ENCODE peak calls at places on chromosome 18, in four cellular contexts. H is lower leg skin, K is body of pancreas, D is IMR-90. J is an unnamed sample.

GRCh38 chr18:9366126-9366714 is 31.6 kb downstream of the TWSG1 start:
- DNase-seq in D (peak; percentile 40), K (peak; percentile 43), H (peak; percentile 86), J (peak; percentile 23)

GRCh38 chr18:23995180-23995579 is 19.4 kb upstream of the TTC39C start:
- DNase-seq in D (no peak), K (no peak), H (no peak), J (no peak)

GRCh38 chr18:57437782-57438668 is 2.9 kb downstream of the ONECUT2 start:
- DNase-seq in K (peak; percentile 64), D (peak; percentile 26), H (no peak), J (peak; percentile 84)

GRCh38 chr18:49006641-49007136 is 55.9 kb upstream of the SMAD7 start:
- DNase-seq in K (no peak), H (no peak), D (no peak), J (no peak)

GRCh38 chr18:21672868-21673267 is 31.7 kb downstream of the ABHD3 start:
- DNase-seq in D (peak; percentile 76), K (peak; percentile 64), H (no peak), J (no peak)

GRCh38 chr18:26565514-26565913 is 17.2 kb upstream of the KCTD1 start:
- DNase-seq in K (no peak), D (no peak), H (no peak), J (no peak)

GRCh38 chr18:63319383-63320040 is at the start of gene BCL2:
- DNase-seq in H (peak; percentile 89), D (peak; percentile 24), K (no peak), J (peak; percentile 57)

GRCh38 chr18:73043231-73044000 is 175.6 kb upstream of the NETO1 start:
- DNase-seq in D (no peak), H (no peak), K (no peak), J (no peak)

GRCh38 chr18:48065601-48065995 is 135.1 kb upstream of the SMAD2 start:
- DNase-seq in D (no peak), K (no peak), H (no peak), J (no peak)

GRCh38 chr18:22830511-22830910 is 102.6 kb upstream of the RBBP8 start:
- DNase-seq in D (no peak), K (no peak), H (no peak), J (no peak)

GRCh38 chr18:27838230-27838629 is 338.7 kb downstream of the CDH2 start:
- DNase-seq in H (no peak), K (no peak), D (no peak), J (no peak)

GRCh38 chr18:80185545-80185944 is 61.8 kb downstream of the PARD6G start:
- DNase-seq in H (no peak), K (no peak), D (no peak), J (no peak)

GRCh38 chr18:49531678-49532153 is 30.1 kb upstream of the LIPG start:
- DNase-seq in D (no peak), H (peak; percentile 66), K (no peak), J (no peak)

GRCh38 chr18:60232541-60232940 is 140.0 kb downstream of the MC4R start:
- DNase-seq in H (no peak), K (no peak), D (peak; percentile 73), J (no peak)

GRCh38 chr18:63342206-63342605 is 22.6 kb upstream of the BCL2 start:
- DNase-seq in K (no peak), H (no peak), D (peak; percentile 28), J (no peak)

GRCh38 chr18:56298935-56299334 is 339.5 kb downstream of the TXNL1 start:
- DNase-seq in D (peak; percentile 62), H (no peak), K (peak; percentile 46), J (no peak)

GRCh38 chr18:54209471-54210180 is 14.8 kb downstream of the MBD2 start:
- DNase-seq in H (no peak), D (peak; percentile 15), K (no peak), J (no peak)

GRCh38 chr18:28974504-28974903 is 797.6 kb upstream of the CDH2 start:
- DNase-seq in D (peak; percentile 38), K (no peak), H (no peak), J (no peak)

GRCh38 chr18:24227976-24228660 is 89.3 kb downstream of the CABYR start:
- DNase-seq in K (no peak), D (peak; percentile 83), H (no peak), J (no peak)

GRCh38 chr18:34352385-34353163 is 127.9 kb upstream of the NOL4 start:
- DNase-seq in D (no peak), H (no peak), K (peak; percentile 16), J (no peak)

GRCh38 chr18:21439453-21439852 is 161.1 kb downstream of the ESCO1 start:
- DNase-seq in K (no peak), H (no peak), D (peak; percentile 59), J (no peak)

GRCh38 chr18:38790303-38790702 is 1224.7 kb upstream of the CELF4 start:
- DNase-seq in D (no peak), H (no peak), K (no peak), J (no peak)

GRCh38 chr18:10898417-10898974 is 250.9 kb downstream of the PIEZO2 start:
- DNase-seq in K (no peak), D (no peak), H (no peak), J (no peak)

GRCh38 chr18:74836296-74837139 is 238.8 kb downstream of the ZNF407 start:
- DNase-seq in K (peak; percentile 21), H (no peak), D (peak; percentile 72), J (no peak)

GRCh38 chr18:50651334-50651733 is 91.4 kb downstream of the MAPK4 start:
- DNase-seq in K (no peak), D (no peak), H (no peak), J (no peak)

GRCh38 chr18:49161627-49162026 is 210.9 kb upstream of the SMAD7 start:
- DNase-seq in H (no peak), D (peak; percentile 90), K (no peak), J (no peak)

GRCh38 chr18:47772374-47773248 is 157.8 kb downstream of the SMAD2 start:
- DNase-seq in K (peak; percentile 63), D (peak; percentile 42), H (no peak), J (peak; percentile 60)

GRCh38 chr18:58525517-58525916 is 103.4 kb downstream of the ALPK2 start:
- DNase-seq in K (no peak), H (peak; percentile 74), D (peak; percentile 84), J (no peak)

GRCh38 chr18:27608742-27609141 is 423.6 kb upstream of the CHST9 start:
- DNase-seq in K (no peak), D (no peak), H (no peak), J (no peak)

GRCh38 chr18:46069524-46069923 is 2.5 kb downstream of the PSTPIP2 start:
- DNase-seq in K (no peak), D (peak; percentile 33), H (no peak), J (no peak)

GRCh38 chr18:23784811-23785245 is 95.6 kb downstream of the LAMA3 start:
- DNase-seq in H (no peak), D (peak; percentile 93), K (no peak), J (no peak)

GRCh38 chr18:49018961-49019445 is 68.2 kb upstream of the SMAD7 start:
- DNase-seq in K (no peak), H (peak; percentile 82), D (no peak), J (no peak)

GRCh38 chr18:50977037-50977760 is 9.4 kb downstream of the ELAC1 start:
- DNase-seq in H (no peak), D (no peak), K (no peak), J (no peak)

GRCh38 chr18:39424261-39424660 is 1858.7 kb upstream of the CELF4 start:
- DNase-seq in D (no peak), H (no peak), K (no peak), J (no peak)

GRCh38 chr18:37965572-37965970 is 400.0 kb upstream of the CELF4 start:
- DNase-seq in D (no peak), H (no peak), K (no peak), J (no peak)

DNA sequence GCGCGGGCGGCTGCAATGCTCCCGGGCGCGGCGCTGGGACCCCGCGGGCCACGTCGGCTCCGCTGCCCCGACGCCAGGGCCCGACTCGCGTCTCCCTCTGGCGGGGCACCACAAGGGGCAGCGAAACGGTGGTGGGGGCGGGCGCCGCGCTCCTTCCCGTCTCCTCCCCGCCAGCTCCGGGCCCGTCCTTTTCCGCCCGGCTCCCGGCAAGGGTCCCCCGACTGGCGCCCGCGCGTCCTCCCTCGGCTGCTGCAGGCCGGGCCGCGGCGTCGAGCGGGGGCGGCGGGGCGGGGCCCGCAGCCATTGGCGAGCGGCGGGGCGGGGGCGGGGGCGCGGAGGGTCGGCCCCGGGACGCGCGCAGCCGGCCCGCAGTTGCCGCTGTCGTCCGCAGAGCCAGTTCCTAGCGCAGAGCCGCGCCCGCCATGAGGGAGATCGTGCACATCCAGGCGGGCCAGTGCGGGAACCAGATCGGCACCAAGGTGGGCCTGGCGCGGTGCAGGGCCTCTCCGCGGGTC is at the start of gene TUBB6:
- DNase-seq in K (peak; percentile 53), H (peak; percentile 93), D (peak; percentile 81), J (peak; percentile 77)
- TF ChIP-seq POLR2A in K (peak; percentile 68), H (no peak), D (peak; percentile 97), J (peak; percentile 63)

GRCh38 chr18:55283309-55283708 is 304.7 kb downstream of the TCF4 start:
- DNase-seq in D (no peak), K (no peak), H (no peak), J (no peak)
- TF ChIP-seq POLR2A in D (no peak), K (no peak), H (no peak), J (no peak)

GRCh38 chr18:35430721-35431441 is 53.7 kb upstream of the ZNF396 start:
- DNase-seq in H (no peak), D (no peak), K (no peak), J (no peak)
- TF ChIP-seq POLR2A in H (no peak), D (no peak), K (no peak), J (no peak)

GRCh38 chr18:2848145-2848878 is 1.5 kb downstream of the EMILIN2 start:
- DNase-seq in K (no peak), H (no peak), D (no peak), J (no peak)
- TF ChIP-seq POLR2A in K (no peak), H (no peak), D (no peak), J (no peak)

J was measured in right lobe of liver.